ENCODE peak calls at places on chromosomes 13 and 19, in eight cellular contexts. One of them, this sample, is unnamed. For H3K36me3 and H3K4me1, the result is how much of the 10 kb centered on the place peaks cover.

GRCh38 chr13:59356607-59357006 is 807.1 kb downstream of the DIAPH3 start:
- DNase-seq in stomach: no peak
- DNase-seq in psoas muscle: peak
- DNase-seq in RWPE2: no peak
- DNase-seq in right lobe of liver: peak
- DNase-seq in transverse colon: peak
- DNase-seq in GM23338: no peak
- DNase-seq in adrenal gland: peak
- DNase-seq in this sample: peak

GRCh38 chr19:5292453-5292842 is 48.2 kb downstream of the PTPRS start:
- DNase-seq in adrenal gland: peak
- DNase-seq in stomach: peak
- DNase-seq in transverse colon: peak
- DNase-seq in GM23338: no peak
- DNase-seq in psoas muscle: no peak
- DNase-seq in right lobe of liver: no peak
- DNase-seq in RWPE2: no peak
- DNase-seq in this sample: no peak

GRCh38 chr19:52048604-52049493 is at the start of gene ZNF432:
- DNase-seq in psoas muscle: peak
- DNase-seq in adrenal gland: peak
- DNase-seq in right lobe of liver: peak
- DNase-seq in RWPE2: peak
- DNase-seq in transverse colon: peak
- DNase-seq in GM23338: peak
- DNase-seq in stomach: peak
- DNase-seq in this sample: peak

GRCh38 chr13:110103479-110103878 is 203.5 kb downstream of the COL4A1 start:
- DNase-seq in RWPE2: no peak
- DNase-seq in stomach: no peak
- DNase-seq in adrenal gland: no peak
- DNase-seq in right lobe of liver: no peak
- DNase-seq in GM23338: no peak
- DNase-seq in transverse colon: no peak
- DNase-seq in psoas muscle: no peak
- DNase-seq in this sample: no peak

GRCh38 chr13:78603240-78603947 is at the start of gene POU4F1:
- DNase-seq in stomach: no peak
- DNase-seq in psoas muscle: peak
- DNase-seq in transverse colon: peak
- DNase-seq in RWPE2: no peak
- DNase-seq in GM23338: peak
- DNase-seq in right lobe of liver: no peak
- DNase-seq in adrenal gland: no peak
- DNase-seq in this sample: no peak

GRCh38 chr19:48509467-48510194 is 2.0 kb downstream of the LMTK3 start:
- DNase-seq in right lobe of liver: no peak
- DNase-seq in adrenal gland: no peak
- DNase-seq in transverse colon: no peak
- DNase-seq in GM23338: peak
- DNase-seq in RWPE2: no peak
- DNase-seq in psoas muscle: no peak
- DNase-seq in stomach: no peak
- DNase-seq in this sample: peak

GRCh38 chr13:108963846-108964600 is 334.6 kb downstream of the MYO16 start:
- DNase-seq in GM23338: no peak
- DNase-seq in stomach: no peak
- DNase-seq in transverse colon: no peak
- DNase-seq in RWPE2: no peak
- DNase-seq in psoas muscle: no peak
- DNase-seq in adrenal gland: no peak
- DNase-seq in right lobe of liver: no peak
- DNase-seq in this sample: no peak

GRCh38 chr19:32688315-32688714 is 3.3 kb upstream of the NUDT19 start:
- DNase-seq in GM23338: no peak
- DNase-seq in adrenal gland: peak
- DNase-seq in transverse colon: peak
- DNase-seq in stomach: peak
- DNase-seq in RWPE2: no peak
- DNase-seq in right lobe of liver: no peak
- DNase-seq in psoas muscle: no peak
- DNase-seq in this sample: no peak

GRCh38 chr13:50352720-50353491 is 337.7 kb downstream of the KCNRG start:
- DNase-seq in adrenal gland: no peak
- DNase-seq in psoas muscle: no peak
- DNase-seq in RWPE2: no peak
- DNase-seq in right lobe of liver: no peak
- DNase-seq in transverse colon: no peak
- DNase-seq in GM23338: no peak
- DNase-seq in stomach: no peak
- DNase-seq in this sample: no peak

GRCh38 chr19:6735181-6735891 is 2.0 kb downstream of the GPR108 start:
- DNase-seq in right lobe of liver: no peak
- DNase-seq in GM23338: no peak
- DNase-seq in adrenal gland: no peak
- DNase-seq in stomach: no peak
- DNase-seq in psoas muscle: peak
- DNase-seq in RWPE2: no peak
- DNase-seq in transverse colon: no peak
- DNase-seq in this sample: peak

GRCh38 chr19:22620912-22621311 is 13.2 kb upstream of the ZNF492 start:
- DNase-seq in RWPE2: no peak
- DNase-seq in GM23338: no peak
- DNase-seq in adrenal gland: no peak
- DNase-seq in transverse colon: no peak
- DNase-seq in stomach: no peak
- DNase-seq in psoas muscle: no peak
- DNase-seq in right lobe of liver: no peak
- DNase-seq in this sample: no peak

GRCh38 chr19:3607398-3608078 is 863 bp upstream of the TBXA2R start:
- DNase-seq in RWPE2: peak
- DNase-seq in psoas muscle: peak
- DNase-seq in GM23338: peak
- DNase-seq in right lobe of liver: no peak
- DNase-seq in transverse colon: no peak
- DNase-seq in adrenal gland: peak
- DNase-seq in stomach: no peak
- DNase-seq in this sample: peak

GRCh38 chr13:48235100-48235813 is 2.3 kb downstream of the ITM2B start:
- DNase-seq in psoas muscle: no peak
- DNase-seq in adrenal gland: peak
- DNase-seq in right lobe of liver: no peak
- DNase-seq in GM23338: peak
- DNase-seq in RWPE2: no peak
- DNase-seq in stomach: peak
- DNase-seq in transverse colon: peak
- DNase-seq in this sample: no peak

GRCh38 chr13:27194895-27195764 is 23.5 kb upstream of the USP12 start:
- DNase-seq in transverse colon: no peak
- DNase-seq in psoas muscle: no peak
- DNase-seq in GM23338: peak
- DNase-seq in stomach: no peak
- DNase-seq in adrenal gland: peak
- DNase-seq in RWPE2: no peak
- DNase-seq in right lobe of liver: no peak
- DNase-seq in this sample: no peak

GRCh38 chr19:51460164-51460992 is 2.1 kb upstream of the SIGLEC8 start:
- DNase-seq in psoas muscle: no peak
- DNase-seq in right lobe of liver: no peak
- DNase-seq in GM23338: peak
- DNase-seq in transverse colon: no peak
- DNase-seq in RWPE2: no peak
- DNase-seq in adrenal gland: no peak
- DNase-seq in stomach: peak
- DNase-seq in this sample: no peak

GRCh38 chr13:35697281-35697680 is 220.8 kb upstream of the MAB21L1 start:
- DNase-seq in RWPE2: no peak
- DNase-seq in psoas muscle: no peak
- DNase-seq in GM23338: peak
- DNase-seq in adrenal gland: no peak
- DNase-seq in stomach: no peak
- DNase-seq in right lobe of liver: no peak
- DNase-seq in transverse colon: no peak
- DNase-seq in this sample: no peak

GRCh38 chr19:2803486-2804155 is 16.0 kb upstream of the ZNF554 start:
- DNase-seq in RWPE2: no peak
- DNase-seq in stomach: no peak
- DNase-seq in psoas muscle: no peak
- DNase-seq in adrenal gland: no peak
- DNase-seq in right lobe of liver: no peak
- DNase-seq in transverse colon: no peak
- DNase-seq in GM23338: no peak
- DNase-seq in this sample: no peak

DNA sequence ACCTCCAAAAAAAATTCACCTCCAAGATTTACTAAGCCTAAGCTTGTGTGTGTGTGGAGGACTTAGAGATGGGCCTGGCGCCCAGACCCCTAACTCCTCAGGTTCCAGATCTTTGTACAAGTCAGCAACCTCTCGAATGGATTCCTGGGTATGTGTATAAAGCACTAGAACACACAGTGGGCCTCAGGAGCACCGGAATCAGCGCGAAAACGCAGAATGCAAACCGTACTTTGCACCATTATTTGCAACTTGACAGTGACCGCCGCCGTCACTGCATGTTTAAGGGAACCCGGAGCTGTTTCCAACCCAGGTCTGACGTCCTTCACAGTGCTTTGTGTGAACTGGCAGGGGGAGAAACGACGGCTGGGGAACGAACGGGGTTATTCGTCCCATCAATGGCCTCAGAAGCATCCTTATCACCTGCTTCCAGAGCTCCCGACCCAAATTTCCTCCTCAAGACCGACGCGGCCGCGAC is 688 bp downstream of the ZNF606 start:
- DNase-seq in transverse colon: peak
- DNase-seq in psoas muscle: no peak
- DNase-seq in right lobe of liver: no peak
- DNase-seq in RWPE2: no peak
- DNase-seq in adrenal gland: no peak
- DNase-seq in GM23338: no peak
- DNase-seq in stomach: no peak
- DNase-seq in this sample: no peak
- H3K36me3 ChIP-seq in transverse colon: half or more
- H3K36me3 ChIP-seq in psoas muscle: half or more
- H3K36me3 ChIP-seq in right lobe of liver: under half
- H3K36me3 ChIP-seq in RWPE2: half or more
- H3K36me3 ChIP-seq in adrenal gland: under half
- H3K36me3 ChIP-seq in GM23338: under half
- H3K36me3 ChIP-seq in stomach: under half
- H3K36me3 ChIP-seq in this sample: under half

GRCh38 chr13:68927387-68928026 is 1180.1 kb upstream of the ATXN8OS start:
- DNase-seq in RWPE2: no peak
- DNase-seq in adrenal gland: peak
- DNase-seq in transverse colon: peak
- DNase-seq in stomach: no peak
- DNase-seq in psoas muscle: no peak
- DNase-seq in right lobe of liver: no peak
- DNase-seq in GM23338: peak
- DNase-seq in this sample: no peak

GRCh38 chr13:68923995-68924394 is 1183.6 kb upstream of the ATXN8OS start:
- DNase-seq in stomach: no peak
- DNase-seq in psoas muscle: no peak
- DNase-seq in transverse colon: no peak
- DNase-seq in right lobe of liver: no peak
- DNase-seq in RWPE2: no peak
- DNase-seq in adrenal gland: no peak
- DNase-seq in GM23338: no peak
- DNase-seq in this sample: no peak

DNA sequence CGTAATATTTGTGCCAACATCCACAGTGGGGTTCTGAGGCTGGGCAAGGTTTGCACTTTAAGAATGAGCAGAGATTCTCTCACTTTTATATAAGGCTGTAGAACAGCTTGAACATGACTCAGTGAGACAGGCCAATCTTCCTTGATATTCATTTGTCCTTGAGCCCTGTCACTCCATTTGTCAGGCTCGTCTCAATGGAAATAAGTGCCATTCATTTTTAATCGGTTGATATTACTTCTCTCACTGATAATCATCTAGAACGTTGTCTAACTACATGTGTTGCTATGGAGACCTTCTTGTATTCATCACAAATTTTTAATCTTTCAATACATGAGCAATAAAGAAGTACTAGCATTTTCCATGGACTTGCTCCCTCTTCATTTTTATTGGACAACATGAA is 1178.6 kb upstream of the ATXN8OS start:
- DNase-seq in psoas muscle: no peak
- DNase-seq in RWPE2: no peak
- DNase-seq in adrenal gland: no peak
- DNase-seq in stomach: no peak
- DNase-seq in GM23338: no peak
- DNase-seq in transverse colon: no peak
- DNase-seq in right lobe of liver: no peak
- DNase-seq in this sample: no peak
- TF ChIP-seq CTCF in psoas muscle: no peak
- TF ChIP-seq CTCF in RWPE2: no peak
- TF ChIP-seq CTCF in adrenal gland: no peak
- TF ChIP-seq CTCF in stomach: no peak
- TF ChIP-seq CTCF in GM23338: no peak
- TF ChIP-seq CTCF in transverse colon: no peak
- TF ChIP-seq CTCF in right lobe of liver: no peak
- TF ChIP-seq CTCF in this sample: no peak

DNA sequence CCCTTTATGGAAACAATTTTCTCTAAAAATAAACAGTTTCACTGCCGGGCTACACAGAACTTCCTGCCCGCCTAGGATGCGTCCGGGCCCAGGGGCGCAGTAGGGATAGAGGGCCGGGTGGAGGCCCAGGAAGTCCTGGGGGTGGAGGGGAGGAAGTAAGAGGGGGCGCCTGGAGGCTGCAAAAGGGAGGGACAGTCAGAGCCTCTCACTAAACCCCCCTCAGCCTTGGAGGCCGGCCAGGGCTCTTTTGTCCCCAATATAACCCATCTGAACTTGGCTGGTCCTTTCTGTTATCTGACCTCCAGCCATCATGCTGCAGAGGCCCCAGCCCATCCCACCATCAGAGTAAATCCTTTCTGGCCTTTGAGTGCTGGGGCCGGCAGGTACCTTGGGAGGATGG is 2.2 kb downstream of the KANK2 start:
- DNase-seq in RWPE2: no peak
- DNase-seq in stomach: no peak
- DNase-seq in psoas muscle: peak
- DNase-seq in adrenal gland: no peak
- DNase-seq in GM23338: no peak
- DNase-seq in right lobe of liver: no peak
- DNase-seq in transverse colon: no peak
- DNase-seq in this sample: no peak
- H3K4me1 ChIP-seq in RWPE2: under half
- H3K4me1 ChIP-seq in stomach: half or more
- H3K4me1 ChIP-seq in psoas muscle: under half
- H3K4me1 ChIP-seq in adrenal gland: under half
- H3K4me1 ChIP-seq in GM23338: under half
- H3K4me1 ChIP-seq in right lobe of liver: under half
- H3K4me1 ChIP-seq in transverse colon: half or more
- H3K4me1 ChIP-seq in this sample: under half

DNA sequence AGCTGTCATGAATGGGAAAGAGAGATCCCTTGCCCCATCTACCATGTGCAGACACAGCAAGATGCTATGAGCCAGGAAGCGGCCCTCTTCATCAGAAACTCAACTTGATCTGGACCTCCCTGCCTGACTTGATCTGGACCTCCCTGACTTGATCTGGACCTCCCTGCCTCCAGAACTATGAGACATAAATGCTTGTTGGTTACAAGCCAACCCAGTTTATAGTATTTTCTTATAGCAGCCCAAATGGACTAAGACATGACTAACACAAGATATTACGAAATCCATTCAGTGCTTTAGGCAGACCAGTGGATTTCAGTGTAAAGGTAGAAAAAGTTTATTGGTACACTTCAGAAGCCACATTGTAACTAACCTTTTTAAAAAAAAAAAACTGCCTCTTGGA is 15.6 kb downstream of the PCID2 start:
- DNase-seq in psoas muscle: no peak
- DNase-seq in right lobe of liver: no peak
- DNase-seq in transverse colon: no peak
- DNase-seq in stomach: no peak
- DNase-seq in RWPE2: no peak
- DNase-seq in adrenal gland: no peak
- DNase-seq in GM23338: no peak
- DNase-seq in this sample: no peak
- H3K36me3 ChIP-seq in psoas muscle: half or more
- H3K36me3 ChIP-seq in right lobe of liver: under half
- H3K36me3 ChIP-seq in transverse colon: under half
- H3K36me3 ChIP-seq in stomach: under half
- H3K36me3 ChIP-seq in RWPE2: half or more
- H3K36me3 ChIP-seq in adrenal gland: half or more
- H3K36me3 ChIP-seq in GM23338: half or more
- H3K36me3 ChIP-seq in this sample: under half

This sample was measured in ovary.